ENCODE peak calls at places on chromosomes 3 and 15, in four cellular contexts. One of them, this sample, is unnamed. For H3K27me3, the result is how much of the 10 kb centered on the place peaks cover.

GRCh38 chr3:31752305-31753049 is 219.8 kb downstream of the STT3B start:
- DNase-seq in cardiac muscle cell: no peak
- DNase-seq in WERI-Rb-1: no peak
- DNase-seq in Panc1: no peak
- DNase-seq in this sample: no peak

GRCh38 chr3:155554777-155555445 is 190.0 kb downstream of the PLCH1 start:
- DNase-seq in Panc1: no peak
- DNase-seq in WERI-Rb-1: no peak
- DNase-seq in cardiac muscle cell: no peak
- DNase-seq in this sample: no peak

GRCh38 chr3:129554356-129555120 is 11.6 kb downstream of the H1-8 start:
- DNase-seq in Panc1: no peak
- DNase-seq in cardiac muscle cell: peak
- DNase-seq in WERI-Rb-1: no peak
- DNase-seq in this sample: no peak

GRCh38 chr15:42201801-42202200 is 6.3 kb downstream of the VPS39 start:
- DNase-seq in Panc1: no peak
- DNase-seq in WERI-Rb-1: no peak
- DNase-seq in cardiac muscle cell: no peak
- DNase-seq in this sample: no peak

GRCh38 chr15:28977377-28978010 is 91.7 kb downstream of the APBA2 start:
- DNase-seq in WERI-Rb-1: no peak
- DNase-seq in cardiac muscle cell: no peak
- DNase-seq in Panc1: peak
- DNase-seq in this sample: no peak

GRCh38 chr3:108475220-108475782 is 35.1 kb downstream of the MYH15 start:
- DNase-seq in cardiac muscle cell: no peak
- DNase-seq in WERI-Rb-1: no peak
- DNase-seq in Panc1: no peak
- DNase-seq in this sample: no peak

GRCh38 chr3:197372076-197372661 is 73.8 kb upstream of the DLG1 start:
- DNase-seq in Panc1: peak
- DNase-seq in WERI-Rb-1: peak
- DNase-seq in cardiac muscle cell: no peak
- DNase-seq in this sample: no peak

GRCh38 chr3:183427206-183428139 is 946 bp downstream of the MCF2L2 start:
- DNase-seq in Panc1: no peak
- DNase-seq in cardiac muscle cell: peak
- DNase-seq in WERI-Rb-1: peak
- DNase-seq in this sample: no peak

GRCh38 chr15:45734244-45734643 is 99.4 kb downstream of the SQOR start:
- DNase-seq in Panc1: no peak
- DNase-seq in cardiac muscle cell: no peak
- DNase-seq in WERI-Rb-1: no peak
- DNase-seq in this sample: no peak

DNA sequence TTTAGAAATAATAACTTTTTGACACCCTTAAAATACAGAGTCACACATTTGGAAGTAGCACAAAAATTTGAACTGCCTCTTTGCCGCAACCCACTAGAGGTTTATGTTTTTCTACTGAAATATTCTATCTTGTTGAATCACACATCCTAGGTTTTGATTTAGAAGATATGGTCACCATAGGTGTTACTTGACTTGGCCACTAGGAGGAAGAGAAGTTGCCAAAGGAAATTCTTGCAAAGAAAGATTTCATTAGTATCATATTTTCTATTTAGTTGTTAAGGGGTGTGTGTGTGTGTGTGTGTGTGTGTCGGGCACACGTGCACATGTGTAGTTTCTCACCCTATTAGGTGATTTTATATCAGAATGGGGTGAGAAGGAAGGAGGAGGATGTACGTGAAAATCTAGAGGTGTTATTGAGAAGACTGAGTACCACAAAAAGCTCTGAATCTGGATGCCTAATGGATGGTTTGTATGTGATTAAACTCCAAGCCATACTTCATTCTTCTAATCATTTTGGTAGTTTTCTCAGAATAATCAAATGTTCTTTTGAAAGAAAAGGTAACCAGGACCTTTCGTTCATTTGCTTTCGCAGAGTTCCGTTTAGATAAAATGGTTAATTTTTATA is 31.5 kb downstream of the ZFAND6 start:
- DNase-seq in WERI-Rb-1: no peak
- DNase-seq in Panc1: no peak
- DNase-seq in cardiac muscle cell: no peak
- DNase-seq in this sample: no peak
- TF ChIP-seq CTCF in WERI-Rb-1: peak
- TF ChIP-seq CTCF in Panc1: peak
- TF ChIP-seq CTCF in cardiac muscle cell: peak
- TF ChIP-seq CTCF in this sample: no peak

GRCh38 chr15:38611228-38611627 is 46.6 kb upstream of the RASGRP1 start:
- DNase-seq in cardiac muscle cell: no peak
- DNase-seq in WERI-Rb-1: no peak
- DNase-seq in Panc1: no peak
- DNase-seq in this sample: no peak

GRCh38 chr15:38610748-38611147 is 46.1 kb upstream of the RASGRP1 start:
- DNase-seq in WERI-Rb-1: no peak
- DNase-seq in cardiac muscle cell: no peak
- DNase-seq in Panc1: no peak
- DNase-seq in this sample: no peak

GRCh38 chr15:38605744-38606143 is 41.1 kb upstream of the RASGRP1 start:
- DNase-seq in cardiac muscle cell: no peak
- DNase-seq in Panc1: no peak
- DNase-seq in WERI-Rb-1: no peak
- DNase-seq in this sample: no peak

GRCh38 chr15:38609097-38609738 is 44.6 kb upstream of the RASGRP1 start:
- DNase-seq in WERI-Rb-1: no peak
- DNase-seq in Panc1: no peak
- DNase-seq in cardiac muscle cell: no peak
- DNase-seq in this sample: no peak

DNA sequence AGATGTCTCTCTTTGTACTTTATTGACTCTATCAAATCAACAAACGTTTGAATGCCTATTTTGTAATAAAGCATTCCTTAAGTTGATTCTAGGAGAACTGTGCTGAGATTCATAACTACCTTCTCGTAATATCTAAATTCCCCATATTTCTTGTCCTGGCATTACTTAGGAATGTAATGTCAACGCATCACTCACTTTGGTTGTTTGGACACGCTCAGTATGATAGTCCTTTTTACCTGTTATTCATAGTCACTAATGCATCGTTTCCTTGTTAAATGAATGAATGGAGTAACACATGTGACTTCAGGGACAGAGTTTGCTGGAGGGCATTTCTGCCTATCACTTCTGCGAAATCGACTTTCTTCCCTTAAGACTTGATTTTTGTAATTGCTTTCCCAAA is 44.1 kb upstream of the RASGRP1 start:
- DNase-seq in cardiac muscle cell: no peak
- DNase-seq in WERI-Rb-1: no peak
- DNase-seq in Panc1: no peak
- DNase-seq in this sample: no peak
- H3K27me3 ChIP-seq in cardiac muscle cell: under half
- H3K27me3 ChIP-seq in WERI-Rb-1: half or more
- H3K27me3 ChIP-seq in Panc1: under half
- H3K27me3 ChIP-seq in this sample: under half

GRCh38 chr3:32843504-32844321 is 25.9 kb downstream of the TRIM71 start:
- DNase-seq in cardiac muscle cell: no peak
- DNase-seq in WERI-Rb-1: peak
- DNase-seq in Panc1: no peak
- DNase-seq in this sample: no peak

GRCh38 chr3:32842987-32843386 is 25.2 kb downstream of the TRIM71 start:
- DNase-seq in WERI-Rb-1: peak
- DNase-seq in Panc1: no peak
- DNase-seq in cardiac muscle cell: no peak
- DNase-seq in this sample: no peak

GRCh38 chr3:32841341-32841740 is 23.5 kb downstream of the TRIM71 start:
- DNase-seq in cardiac muscle cell: no peak
- DNase-seq in Panc1: no peak
- DNase-seq in WERI-Rb-1: no peak
- DNase-seq in this sample: no peak

GRCh38 chr3:32841875-32842505 is 24.2 kb downstream of the TRIM71 start:
- DNase-seq in Panc1: no peak
- DNase-seq in cardiac muscle cell: no peak
- DNase-seq in WERI-Rb-1: no peak
- DNase-seq in this sample: no peak

GRCh38 chr3:32842531-32842931 is 24.7 kb downstream of the TRIM71 start:
- DNase-seq in WERI-Rb-1: no peak
- DNase-seq in Panc1: no peak
- DNase-seq in cardiac muscle cell: no peak
- DNase-seq in this sample: no peak
- H3K4me3 ChIP-seq in WERI-Rb-1: no peak
- H3K4me3 ChIP-seq in Panc1: no peak
- H3K4me3 ChIP-seq in cardiac muscle cell: no peak
- H3K4me3 ChIP-seq in this sample: no peak

GRCh38 chr3:42263354-42264346 is 2.3 kb downstream of the CCK start:
- DNase-seq in Panc1: no peak
- DNase-seq in WERI-Rb-1: peak
- DNase-seq in cardiac muscle cell: peak
- DNase-seq in this sample: no peak
- TF ChIP-seq CTCF in Panc1: no peak
- TF ChIP-seq CTCF in WERI-Rb-1: peak
- TF ChIP-seq CTCF in cardiac muscle cell: no peak
- TF ChIP-seq CTCF in this sample: no peak

DNA sequence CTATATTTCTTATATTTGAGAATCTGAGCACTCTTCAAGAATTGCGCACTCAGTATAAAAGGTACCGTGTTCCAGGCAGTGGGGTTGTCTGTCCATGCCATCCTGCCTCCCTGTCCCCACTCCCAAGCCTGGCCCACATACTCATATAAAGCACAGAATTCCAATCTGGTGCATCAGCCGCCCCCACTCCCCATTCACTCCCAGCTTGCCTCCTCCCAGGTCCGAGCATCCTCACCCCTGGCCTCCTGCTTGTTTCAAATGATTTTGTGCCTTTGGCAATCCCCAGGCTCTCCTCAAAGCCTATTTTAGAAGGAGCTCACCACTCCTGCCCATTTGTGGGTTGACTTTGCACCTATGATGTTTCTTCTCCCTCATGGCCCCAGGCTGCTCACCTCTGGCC is 22.2 kb upstream of the IGF1R start:
- DNase-seq in WERI-Rb-1: no peak
- DNase-seq in Panc1: no peak
- DNase-seq in cardiac muscle cell: no peak
- DNase-seq in this sample: no peak
- H3K27me3 ChIP-seq in WERI-Rb-1: half or more
- H3K27me3 ChIP-seq in Panc1: under half
- H3K27me3 ChIP-seq in cardiac muscle cell: under half
- H3K27me3 ChIP-seq in this sample: under half

GRCh38 chr3:74149466-74149865 is 465.0 kb downstream of the CNTN3 start:
- DNase-seq in cardiac muscle cell: no peak
- DNase-seq in WERI-Rb-1: no peak
- DNase-seq in Panc1: no peak
- DNase-seq in this sample: no peak

GRCh38 chr3:74139648-74140047 is 474.8 kb downstream of the CNTN3 start:
- DNase-seq in cardiac muscle cell: peak
- DNase-seq in WERI-Rb-1: peak
- DNase-seq in Panc1: no peak
- DNase-seq in this sample: no peak

DNA sequence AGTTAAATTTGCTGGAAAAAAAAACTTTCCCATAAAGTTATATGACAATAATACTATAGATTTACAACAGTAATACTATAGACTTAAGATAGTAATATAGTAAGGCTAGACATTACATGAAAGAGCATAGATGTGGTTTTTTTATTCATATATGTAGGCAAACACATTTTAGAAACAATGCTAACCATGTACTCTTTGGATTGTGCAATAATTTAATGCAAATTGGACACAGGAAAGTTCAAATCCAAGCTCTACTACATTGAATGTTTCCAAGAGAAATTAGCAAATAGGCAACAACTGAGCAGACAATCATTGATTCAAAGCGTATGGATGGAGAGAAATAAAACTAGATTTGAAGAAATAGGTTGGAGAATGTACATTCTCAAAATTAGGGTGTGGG is 469.2 kb downstream of the CNTN3 start:
- DNase-seq in Panc1: no peak
- DNase-seq in WERI-Rb-1: no peak
- DNase-seq in cardiac muscle cell: no peak
- DNase-seq in this sample: no peak
- H3K4me3 ChIP-seq in Panc1: no peak
- H3K4me3 ChIP-seq in WERI-Rb-1: no peak
- H3K4me3 ChIP-seq in cardiac muscle cell: no peak
- H3K4me3 ChIP-seq in this sample: no peak